ENCODE peak calls at places on chromosomes 4 and X, in five cellular contexts. T is astrocyte of the spinal cord; W is CD4-positive, alpha-beta T cell; E is astrocyte; R is right atrium auricular region. O is an unnamed sample.

GRCh38 chr4:71133491-71133890 is 140.0 kb downstream of the DCK start:
- DNase-seq in W (no peak), T (no peak), R (no peak), E (peak), O (no peak)

GRCh38 chr4:4271912-4272311 is 18.0 kb downstream of the LYAR start:
- DNase-seq in T (no peak), W (no peak), R (no peak), E (no peak), O (no peak)

GRCh38 chrX:115563633-115564182 is 2.7 kb downstream of the PLS3 start:
- DNase-seq in W (no peak), E (no peak), T (no peak), R (no peak), O (no peak)

GRCh38 chr4:21136231-21136630 is 436.0 kb downstream of the PACRGL start:
- DNase-seq in E (no peak), T (no peak), R (no peak), W (no peak), O (no peak)

GRCh38 chr4:55733874-55734437 is 85.6 kb upstream of the EXOC1L start:
- DNase-seq in T (peak), W (no peak), R (peak), E (peak), O (no peak)

GRCh38 chr4:168380290-168380689 is 61.7 kb upstream of the DDX60 start:
- DNase-seq in R (no peak), E (no peak), W (no peak), T (no peak), O (no peak)

GRCh38 chr4:74161676-74162450 is 3.9 kb downstream of the MTHFD2L start:
- DNase-seq in W (no peak), T (peak), E (peak), R (no peak), O (no peak)

GRCh38 chr4:99998062-99998880 is 48.2 kb upstream of the H2AZ1 start:
- DNase-seq in W (no peak), R (no peak), E (peak), T (peak), O (no peak)

GRCh38 chr4:12041828-12042227 is 613.1 kb upstream of the HS3ST1 start:
- DNase-seq in E (no peak), T (no peak), R (no peak), W (no peak), O (no peak)

GRCh38 chrX:68146054-68146453 is 287.2 kb downstream of the OPHN1 start:
- DNase-seq in W (no peak), T (peak), R (no peak), E (peak), O (no peak)
- TF ChIP-seq CTCF in W (no peak), T (peak), R (peak), E (peak), O (peak)

GRCh38 chrX:7996414-7996813 is 69.2 kb upstream of the PNPLA4 start:
- DNase-seq in R (no peak), T (peak), E (peak), W (peak), O (no peak)
- TF ChIP-seq CTCF in R (peak), T (peak), E (peak), W (peak), O (peak)

DNA sequence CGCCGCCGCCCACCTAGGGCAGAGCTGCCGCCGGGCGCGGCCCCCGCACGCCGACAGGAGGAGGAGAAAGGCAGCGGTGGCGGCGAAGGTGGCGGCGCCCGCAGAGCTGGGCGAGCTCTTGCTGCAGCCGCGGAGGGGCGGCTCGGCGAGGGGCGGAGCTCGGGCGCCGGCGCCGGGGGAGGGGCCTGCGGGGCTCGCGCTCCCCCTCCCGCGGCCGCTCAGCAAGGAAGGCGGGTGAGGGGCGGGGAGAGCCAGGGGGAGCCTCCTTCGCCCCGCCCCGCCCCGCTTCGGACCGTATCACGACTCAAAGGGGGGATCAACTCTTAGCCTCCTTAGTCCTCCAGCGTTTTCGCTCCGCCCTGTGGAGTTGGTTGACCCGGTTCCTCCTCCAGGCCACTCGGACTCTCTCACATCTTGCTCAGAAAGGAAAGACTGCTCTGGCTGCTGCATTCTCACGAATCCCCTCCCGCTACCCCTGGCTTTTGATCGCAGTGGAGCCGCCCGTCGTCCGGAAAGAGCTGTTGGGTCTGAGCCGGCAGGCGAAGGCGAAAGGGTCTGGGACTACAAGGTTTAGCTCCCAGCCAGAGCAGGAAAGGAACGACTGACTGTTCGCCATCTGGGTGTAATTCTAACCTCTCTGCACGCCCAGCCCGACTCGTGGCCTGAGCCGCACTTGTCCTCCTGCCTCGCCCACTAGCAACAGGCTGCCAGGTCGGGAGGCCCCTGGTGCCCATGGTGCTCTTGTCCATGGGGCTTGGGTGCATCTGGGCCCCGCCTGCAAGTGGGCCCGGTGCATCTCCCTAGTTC is at the start of gene ATP8A1:
- DNase-seq in R (peak), T (peak), E (peak), W (peak), O (peak)
- TF ChIP-seq CTCF in R (no peak), T (no peak), E (no peak), W (no peak), O (no peak)

DNA sequence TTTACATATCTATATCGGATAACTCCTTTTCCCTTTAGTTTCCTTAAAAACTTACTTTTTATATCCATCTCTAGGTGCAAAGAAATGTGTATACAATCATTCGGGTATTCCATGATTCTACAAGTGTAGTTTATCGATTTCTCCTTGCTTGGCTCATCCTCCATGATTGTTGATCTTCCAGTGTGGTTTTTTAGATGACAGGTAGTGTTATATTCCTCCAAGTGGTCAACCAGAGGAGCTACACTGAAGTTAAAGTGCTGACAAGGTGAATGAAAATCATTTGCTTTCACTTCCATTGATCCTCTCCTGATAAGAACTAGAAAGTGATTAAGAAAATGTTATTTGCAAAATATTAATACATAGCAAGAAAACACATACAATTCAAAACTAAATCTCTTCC is 38.5 kb downstream of the TMEM156 start:
- DNase-seq in W (no peak), E (no peak), T (no peak), R (no peak), O (no peak)
- TF ChIP-seq CTCF in W (no peak), E (no peak), T (peak), R (no peak), O (peak)

DNA sequence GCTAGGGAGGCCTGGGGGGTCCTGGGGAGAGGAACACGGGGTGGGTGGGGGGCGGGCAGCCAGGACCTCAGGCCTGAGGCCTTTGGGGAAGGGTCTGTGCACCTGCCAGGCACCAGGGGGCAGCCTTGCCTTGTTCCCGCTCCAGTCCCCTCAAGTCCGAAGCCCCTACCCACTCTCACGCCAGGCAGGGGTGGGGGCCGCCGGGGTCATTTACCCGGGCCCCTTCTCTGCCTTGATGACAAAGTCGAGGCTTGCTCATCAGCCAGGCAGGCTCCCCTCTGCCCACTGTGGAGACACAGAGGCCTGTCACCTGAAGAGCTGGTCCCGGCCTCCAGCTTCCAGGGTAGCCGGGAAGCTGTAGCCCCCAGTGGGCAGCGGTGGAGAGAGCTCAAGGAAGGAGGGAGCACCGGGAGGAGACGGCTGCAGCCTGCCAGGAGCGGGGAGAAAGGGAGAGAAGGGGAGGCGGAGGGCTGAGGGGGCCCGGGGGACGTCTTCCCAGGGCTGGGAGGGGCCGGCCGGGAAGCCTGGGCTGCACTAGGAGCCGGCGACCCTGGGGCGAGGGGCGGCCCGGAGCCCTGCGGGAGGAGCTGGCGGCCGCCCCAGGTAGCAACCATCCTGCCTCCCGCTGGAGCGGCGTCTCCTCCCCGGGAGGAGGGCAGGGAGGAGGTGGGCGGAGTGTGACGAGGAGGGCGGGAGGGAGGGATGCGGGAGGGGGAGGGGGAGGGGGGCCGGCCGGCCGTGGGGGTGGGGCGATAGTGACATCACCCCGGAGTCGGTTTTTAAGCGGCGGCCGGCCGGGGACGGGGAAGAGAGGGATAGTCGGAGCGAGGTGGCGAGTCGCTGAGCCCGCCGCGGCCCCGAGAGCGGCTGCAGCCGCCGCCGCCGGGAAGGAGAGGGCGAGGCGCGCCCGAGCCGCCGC is at the start of gene SLC6A8:
- DNase-seq in E (peak), T (peak), W (peak), R (peak), O (no peak)
- TF ChIP-seq CTCF in E (no peak), T (peak), W (peak), R (peak), O (peak)

DNA sequence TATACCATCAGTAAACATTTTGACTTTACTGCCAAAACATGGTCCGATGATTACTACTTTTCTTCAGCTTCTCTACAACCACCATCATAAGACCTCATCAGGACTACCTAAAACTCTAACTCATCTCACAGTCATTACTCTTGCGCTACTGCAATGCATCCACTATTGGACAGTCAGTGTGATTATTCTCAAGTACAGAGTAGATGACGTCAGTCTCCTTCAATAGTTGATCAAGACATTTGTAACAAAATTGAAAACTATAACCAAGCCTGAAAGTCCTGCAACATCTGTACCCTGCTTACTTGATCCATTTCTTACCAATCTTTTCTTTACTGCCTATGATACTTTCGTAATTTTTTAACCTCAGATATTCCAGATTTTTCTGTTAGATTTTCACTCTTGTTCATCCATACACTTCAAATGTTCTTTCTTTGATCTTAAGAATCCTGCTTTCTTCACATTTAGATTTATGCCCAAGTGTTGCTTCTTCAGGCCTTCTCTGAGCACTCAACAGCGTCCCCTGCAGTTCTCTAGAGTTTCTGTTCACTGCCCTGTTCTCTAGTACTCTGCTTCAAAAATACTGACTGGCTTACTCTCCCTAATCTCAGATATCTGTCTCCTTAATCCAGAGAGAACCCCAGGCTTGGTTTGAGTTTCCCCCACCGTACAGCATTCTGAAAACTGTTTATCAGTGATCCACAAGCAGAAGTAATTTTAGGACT is 1517.6 kb downstream of the STIM2 start:
- DNase-seq in T (no peak), R (no peak), E (no peak), W (no peak), O (no peak)
- TF ChIP-seq CTCF in T (no peak), R (no peak), E (no peak), W (no peak), O (no peak)

DNA sequence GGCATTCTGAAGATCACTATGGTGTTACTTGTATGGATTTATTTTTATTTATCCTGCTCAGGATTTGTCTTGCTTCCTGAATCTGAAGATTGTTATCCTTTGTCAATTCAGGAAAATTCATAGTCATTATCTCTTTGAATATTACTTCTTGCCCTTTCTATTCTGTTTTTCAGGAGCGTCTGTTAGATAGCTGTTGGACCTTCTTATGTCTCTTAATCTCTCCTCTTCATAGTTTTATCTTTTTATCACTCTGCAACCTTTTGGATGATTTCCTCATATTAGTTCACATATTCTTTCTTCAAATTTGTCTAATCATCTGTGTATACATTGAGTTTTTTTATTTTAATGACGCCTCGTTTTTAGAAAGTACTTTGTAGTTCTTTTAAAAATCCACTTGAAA is 19.6 kb downstream of the WDR19 start:
- DNase-seq in E (no peak), W (no peak), R (no peak), T (no peak), O (no peak)
- TF ChIP-seq CTCF in E (no peak), W (no peak), R (no peak), T (no peak), O (no peak)

DNA sequence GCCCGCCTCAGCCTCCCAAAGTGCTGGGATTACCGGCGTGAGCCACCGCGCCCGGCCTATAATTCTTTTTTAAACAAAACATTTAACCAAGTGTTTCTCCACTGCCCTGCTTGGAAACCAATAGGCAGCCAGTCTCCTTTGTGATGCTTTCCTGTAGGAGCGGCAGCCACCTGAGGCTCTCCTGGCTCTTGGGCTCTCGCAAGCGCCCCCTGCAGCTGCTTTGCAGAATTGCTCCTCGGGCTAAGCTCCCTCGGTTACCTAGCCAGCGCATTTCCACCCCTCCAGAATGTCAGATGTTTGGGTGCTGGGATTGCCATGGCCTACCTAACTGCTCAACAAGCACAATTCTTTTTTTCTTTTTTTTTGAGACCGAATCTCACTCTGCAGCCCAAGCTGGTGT is 7.7 kb downstream of the S100P start:
- DNase-seq in W (peak), E (no peak), R (no peak), T (no peak), O (no peak)
- TF ChIP-seq CTCF in W (peak), E (no peak), R (no peak), T (peak), O (peak)

DNA sequence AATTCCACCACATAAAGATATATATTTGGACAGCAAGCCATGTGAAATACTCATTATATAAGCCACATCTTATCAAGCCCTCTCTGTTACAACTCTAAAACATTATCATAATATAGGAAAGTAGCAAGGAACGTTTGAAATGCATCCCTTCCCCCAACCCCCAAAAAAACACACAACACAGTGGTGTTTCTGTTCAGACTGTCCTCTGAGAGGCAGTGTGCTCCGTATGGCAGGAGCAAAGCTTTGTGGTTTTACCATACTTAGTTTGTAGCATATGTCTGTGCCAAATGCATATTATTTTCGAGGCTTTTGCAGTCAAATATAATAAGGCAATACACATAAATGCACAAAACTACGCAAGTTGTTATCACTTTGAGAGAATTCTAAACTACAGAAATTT is 194.2 kb downstream of the RAPGEF2 start:
- DNase-seq in T (no peak), E (no peak), W (no peak), R (no peak), O (no peak)
- TF ChIP-seq CTCF in T (peak), E (no peak), W (no peak), R (no peak), O (no peak)

GRCh38 chr4:59161249-59161648 is 2038.9 kb upstream of the ADGRL3 start:
- DNase-seq in W (no peak), T (no peak), E (no peak), R (no peak), O (no peak)
- TF ChIP-seq CTCF in W (no peak), T (no peak), E (no peak), R (no peak), O (no peak)

O was measured in osteocyte.